ENCODE peak calls at places on chromosomes 1 and 21, in five cellular contexts. P is GM12878, F is HepG2, R is H1, Q is K562. H is an unnamed sample.

GRCh38 chr1:8182034-8182761 is 135.7 kb upstream of the SLC45A1 start:
- DNase-seq in R (no peak), F (peak), P (peak), Q (no peak), H (no peak)

GRCh38 chr1:246077476-246077875 is 429.6 kb downstream of the SMYD3 start:
- DNase-seq in Q (no peak), R (no peak), F (no peak), P (no peak), H (no peak)

GRCh38 chr1:222009105-222009730 is 267.3 kb upstream of the DUSP10 start:
- DNase-seq in F (peak), R (no peak), P (peak), Q (peak), H (peak)

GRCh38 chr1:87853576-87854351 is 525.1 kb downstream of the LMO4 start:
- DNase-seq in Q (peak), F (no peak), P (no peak), R (no peak), H (no peak)

GRCh38 chr1:29474274-29474824 is 238.0 kb downstream of the PTPRU start:
- DNase-seq in F (peak), Q (no peak), P (no peak), R (no peak), H (no peak)

GRCh38 chr1:161486806-161487482 is 18.3 kb upstream of the FCGR2A start:
- DNase-seq in F (peak), Q (peak), P (peak), R (no peak), H (peak)

GRCh38 chr1:54290443-54291184 is 90.6 kb downstream of the MRPL37 start:
- DNase-seq in R (no peak), Q (no peak), P (no peak), F (peak), H (no peak)

GRCh38 chr1:28573564-28573963 is 18.5 kb upstream of the RAB42 start:
- DNase-seq in R (no peak), F (no peak), Q (no peak), P (no peak), H (no peak)

GRCh38 chr1:211468595-211468994 is 23.4 kb downstream of the RD3 start:
- DNase-seq in F (no peak), R (no peak), Q (no peak), P (no peak), H (no peak)

GRCh38 chr1:203402609-203403337 is 51.9 kb upstream of the FMOD start:
- DNase-seq in P (no peak), F (no peak), Q (no peak), R (no peak), H (no peak)

GRCh38 chr1:198970919-198971318 is 332.1 kb downstream of the PTPRC start:
- DNase-seq in Q (no peak), F (peak), R (no peak), P (no peak), H (no peak)

GRCh38 chr21:20519076-20519475 is 479.1 kb upstream of the NCAM2 start:
- DNase-seq in Q (no peak), P (no peak), F (no peak), R (no peak), H (no peak)

GRCh38 chr1:151905070-151905442 is 4.3 kb downstream of the THEM4 start:
- DNase-seq in Q (peak), P (no peak), F (no peak), R (no peak), H (no peak)

GRCh38 chr1:26781206-26781825 is 6.4 kb upstream of the PIGV start:
- DNase-seq in Q (no peak), F (no peak), R (no peak), P (no peak), H (no peak)

GRCh38 chr1:200263203-200263602 is 146.6 kb downstream of the ZNF281 start:
- DNase-seq in F (peak), Q (no peak), P (no peak), R (no peak), H (no peak)

GRCh38 chr1:54125671-54126070 is 27.1 kb downstream of the CDCP2 start:
- DNase-seq in Q (peak), R (no peak), F (peak), P (no peak), H (no peak)

GRCh38 chr1:200307755-200308066 is 102.1 kb downstream of the ZNF281 start:
- DNase-seq in Q (no peak), R (no peak), F (no peak), P (no peak), H (no peak)

GRCh38 chr21:42654179-42654912 is 925 bp downstream of the PDE9A start:
- DNase-seq in P (no peak), Q (no peak), R (no peak), F (peak), H (peak)

GRCh38 chr1:201348211-201348566 is 29.3 kb downstream of the TNNT2 start:
- DNase-seq in Q (peak), R (peak), F (peak), P (no peak), H (peak)

GRCh38 chr1:39876136-39876535 is 7.2 kb downstream of the TRIT1 start:
- DNase-seq in Q (no peak), R (no peak), F (no peak), P (no peak), H (no peak)

GRCh38 chr1:228469413-228470162 is 17.6 kb upstream of the RNF187 start:
- DNase-seq in P (no peak), R (no peak), Q (no peak), F (no peak), H (peak)

GRCh38 chr1:226888021-226888420 is 17.6 kb downstream of the PSEN2 start:
- DNase-seq in F (no peak), R (no peak), P (no peak), Q (no peak), H (no peak)

GRCh38 chr1:108107658-108108057 is 92.5 kb downstream of the SLC25A24 start:
- DNase-seq in R (no peak), F (no peak), Q (peak), P (no peak), H (no peak)

GRCh38 chr1:150065184-150065871 is 2.2 kb upstream of the VPS45 start:
- DNase-seq in F (no peak), P (no peak), R (no peak), Q (peak), H (no peak)

GRCh38 chr1:245313581-245313980 is 158.8 kb downstream of the KIF26B start:
- DNase-seq in P (no peak), R (no peak), F (no peak), Q (no peak), H (no peak)

GRCh38 chr1:101285922-101286568 is 49.2 kb downstream of the S1PR1 start:
- DNase-seq in R (no peak), F (no peak), P (no peak), Q (no peak), H (no peak)

GRCh38 chr1:77406661-77407060 is 124.8 kb downstream of the AK5 start:
- DNase-seq in R (no peak), F (no peak), P (no peak), Q (no peak), H (no peak)

GRCh38 chr1:4778056-4778455 is 123.6 kb downstream of the AJAP1 start:
- DNase-seq in Q (peak), P (no peak), F (no peak), R (no peak), H (no peak)

GRCh38 chr1:155134322-155134721 is 1.3 kb upstream of the SLC50A1 start:
- DNase-seq in F (no peak), P (no peak), R (no peak), Q (no peak), H (no peak)

GRCh38 chr1:155184835-155185782 is 11.5 kb downstream of the TRIM46 start:
- DNase-seq in Q (no peak), F (no peak), P (peak), R (no peak), H (peak)

GRCh38 chr21:25578070-25578961 is 29.0 kb downstream of the MRPL39 start:
- DNase-seq in Q (peak), P (peak), R (no peak), F (peak), H (no peak)

GRCh38 chr1:242847390-242847993 is 323.0 kb upstream of the PLD5 start:
- DNase-seq in Q (peak), F (no peak), P (no peak), R (no peak), H (peak)

GRCh38 chr1:23168462-23169218 is at the start of gene LUZP1:
- DNase-seq in F (peak), Q (peak), R (peak), P (no peak), H (peak)
- H2AFZ ChIP-seq in F (no peak), Q (peak), R (no peak), P (peak), H (peak)

DNA sequence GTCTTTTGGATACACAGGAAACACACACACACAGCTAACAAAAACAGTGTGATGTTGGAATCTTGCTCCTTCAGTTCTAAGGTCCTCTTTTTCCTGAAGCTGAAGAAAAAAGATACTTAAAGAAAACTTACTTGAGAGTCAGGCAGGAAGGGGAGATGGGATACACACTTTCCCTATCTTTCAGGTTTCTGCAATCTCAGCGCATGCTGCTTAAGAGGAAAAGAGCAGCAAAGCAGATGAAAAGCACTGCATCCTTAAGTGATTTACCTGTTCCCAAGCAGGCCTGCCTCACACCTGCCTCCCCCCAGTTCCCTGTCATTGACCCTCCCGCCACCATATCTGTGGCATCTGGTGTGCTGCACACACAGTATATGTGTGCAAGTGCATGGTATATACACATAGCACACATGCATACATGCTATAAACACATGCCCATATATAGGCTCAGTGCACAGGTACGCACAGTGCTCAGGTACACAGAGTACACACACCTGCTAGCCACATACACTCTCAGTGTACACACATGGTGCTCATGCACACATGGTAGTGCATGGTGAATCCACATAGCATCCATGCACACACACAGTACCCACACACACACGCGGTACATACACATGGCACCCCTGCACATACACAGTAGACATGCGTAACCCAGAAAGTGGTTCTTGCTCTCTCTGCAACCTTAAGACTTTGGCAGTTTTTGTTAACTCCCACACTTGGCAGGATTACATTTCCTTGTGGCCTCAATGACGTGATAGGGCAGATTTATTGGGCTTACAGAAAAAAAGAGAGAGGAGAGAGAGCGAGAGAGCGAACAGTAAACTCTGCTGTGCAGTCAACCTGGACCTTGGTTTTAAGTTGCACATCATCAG is 166.9 kb downstream of the TOMM20 start:
- DNase-seq in P (no peak), Q (no peak), F (no peak), R (no peak), H (no peak)
- TF ChIP-seq CREB1 in P (no peak), Q (no peak), F (no peak), R (no peak), H (no peak)

GRCh38 chr1:109765483-109765815 is 1.7 kb upstream of the EPS8L3 start:
- DNase-seq in R (no peak), P (no peak), F (no peak), Q (no peak), H (no peak)

GRCh38 chr1:109762039-109762585 is 1.6 kb downstream of the EPS8L3 start:
- DNase-seq in Q (no peak), F (no peak), P (no peak), R (no peak), H (no peak)

GRCh38 chr1:109762821-109763645 is 690 bp downstream of the EPS8L3 start:
- DNase-seq in F (no peak), P (no peak), R (no peak), Q (peak), H (no peak)

GRCh38 chr1:109764561-109765482 is 1.1 kb upstream of the EPS8L3 start:
- DNase-seq in F (no peak), Q (no peak), P (no peak), R (no peak), H (no peak)

GRCh38 chr1:109763646-109764415 is at the start of gene EPS8L3:
- DNase-seq in F (peak), P (no peak), R (no peak), Q (no peak), H (no peak)
- H2AFZ ChIP-seq in F (no peak), P (no peak), R (no peak), Q (peak), H (no peak)

GRCh38 chr1:162823231-162823630 is 32.7 kb downstream of the HSD17B7 start:
- DNase-seq in F (no peak), Q (no peak), P (no peak), R (no peak), H (no peak)
- TF ChIP-seq CREB1 in F (no peak), Q (no peak), P (no peak), R (no peak), H (no peak)

GRCh38 chr1:48214820-48215219 is 7.7 kb upstream of the SLC5A9 start:
- DNase-seq in P (no peak), R (no peak), Q (no peak), F (no peak), H (no peak)

GRCh38 chr1:48216941-48217340 is 5.6 kb upstream of the SLC5A9 start:
- DNase-seq in F (no peak), P (no peak), Q (peak), R (no peak), H (no peak)

GRCh38 chr1:48216276-48216675 is 6.2 kb upstream of the SLC5A9 start:
- DNase-seq in Q (no peak), F (no peak), P (no peak), R (no peak), H (no peak)

GRCh38 chr1:48217861-48218260 is 4.7 kb upstream of the SLC5A9 start:
- DNase-seq in P (no peak), R (no peak), Q (no peak), F (no peak), H (no peak)

DNA sequence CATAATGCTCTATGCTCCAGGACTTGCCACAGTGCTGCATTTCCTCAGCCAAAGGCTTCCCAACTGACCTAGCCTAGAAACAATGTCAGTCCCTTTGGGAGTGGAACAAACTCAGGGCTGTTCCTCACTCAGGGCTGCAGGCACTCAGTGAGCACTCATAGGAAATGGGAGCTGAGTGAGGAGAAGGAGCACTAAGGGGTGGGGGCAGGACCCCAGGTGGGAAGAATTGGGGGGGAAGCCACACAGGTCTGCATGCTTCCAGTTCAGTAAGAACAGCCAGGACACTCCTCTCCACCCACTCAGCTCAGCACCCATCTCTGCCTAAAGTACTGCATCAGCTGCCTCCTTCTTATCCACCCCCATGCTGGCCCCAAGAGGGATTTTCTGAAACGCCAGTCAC is 7.3 kb upstream of the SLC5A9 start:
- DNase-seq in F (no peak), R (no peak), P (no peak), Q (no peak), H (no peak)
- H2AFZ ChIP-seq in F (no peak), R (no peak), P (no peak), Q (no peak), H (peak)

DNA sequence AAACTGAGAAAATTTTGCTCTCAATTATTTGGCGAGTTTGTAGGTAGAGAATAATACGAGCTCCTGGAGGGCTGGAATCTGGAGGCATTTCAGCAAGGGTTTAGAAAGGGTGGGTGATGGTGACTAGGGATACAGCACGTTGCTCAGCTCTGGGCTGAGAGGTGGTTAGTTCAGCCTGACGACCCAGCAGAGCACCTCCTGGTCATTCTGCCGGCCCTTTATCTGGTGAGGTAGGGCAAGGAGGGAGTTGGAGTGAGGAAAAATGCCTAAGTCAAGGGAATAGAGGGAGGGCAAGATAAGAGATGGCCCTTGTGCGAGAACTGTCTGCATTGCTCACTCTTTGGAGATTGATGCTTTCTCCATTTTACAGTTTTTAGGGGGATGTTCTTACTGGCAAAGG is 19.1 kb downstream of the GALNT2 start:
- DNase-seq in P (no peak), F (no peak), Q (peak), R (no peak), H (no peak)
- TF ChIP-seq CREB1 in P (no peak), F (no peak), Q (no peak), R (no peak), H (no peak)

DNA sequence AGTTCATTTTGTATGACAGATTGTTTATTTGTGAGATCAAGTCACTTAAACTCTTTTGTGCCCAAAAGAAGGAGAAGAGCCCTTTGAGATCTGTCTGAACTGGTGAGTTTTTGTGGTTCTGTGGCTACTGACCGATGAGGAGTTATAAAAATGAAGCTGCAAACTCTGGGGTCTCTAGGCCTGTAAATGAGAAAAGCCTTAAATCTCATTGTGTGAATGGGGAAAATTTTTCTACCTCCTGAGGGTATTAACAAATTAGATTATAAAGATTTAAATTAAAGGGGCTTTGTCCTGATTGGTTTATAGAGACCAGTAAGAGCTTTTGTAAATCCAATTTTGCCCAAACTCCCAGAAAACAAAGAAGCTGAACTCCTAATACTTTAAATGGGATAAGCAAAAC is 9.7 kb upstream of the KLF17 start:
- DNase-seq in P (no peak), R (no peak), Q (no peak), F (no peak), H (no peak)
- H2AFZ ChIP-seq in P (no peak), R (no peak), Q (no peak), F (no peak), H (no peak)

GRCh38 chr1:48675251-48675650 is 101.4 kb downstream of the BEND5 start:
- DNase-seq in F (no peak), R (no peak), Q (no peak), P (no peak), H (no peak)
- TF ChIP-seq CREB1 in F (no peak), R (no peak), Q (no peak), P (no peak), H (no peak)

GRCh38 chr1:99292946-99293345 is 28.7 kb downstream of the PLPPR4 start:
- DNase-seq in P (no peak), F (no peak), R (no peak), Q (no peak), H (no peak)
- H2AFZ ChIP-seq in P (no peak), F (peak), R (no peak), Q (no peak), H (peak)

GRCh38 chr21:33976082-33976979 is 60.7 kb upstream of the ATP5PO start:
- DNase-seq in F (peak), Q (peak), R (no peak), P (peak), H (peak)
- TF ChIP-seq CREB1 in F (no peak), Q (no peak), R (no peak), P (peak), H (no peak)